ENCODE peak calls at places on chromosomes 6 and 20, in eight cellular contexts. N, Q, Z, J, R, G, O and H are unnamed samples.

GRCh38 chr6:9143140-9143539 is 707.8 kb upstream of the SLC35B3 start:
- DNase-seq in N (no peak), Q (no peak), Z (no peak), J (no peak), R (no peak), G (no peak), O (no peak), H (no peak)

GRCh38 chr6:90870561-90870960 is 283.7 kb upstream of the MAP3K7 start:
- DNase-seq in N (no peak), Q (no peak), Z (no peak), J (no peak), R (no peak), G (no peak), O (no peak), H (no peak)

GRCh38 chr6:16415677-16416076 is 177.3 kb downstream of the GMPR start:
- DNase-seq in N (no peak), Q (no peak), Z (no peak), J (no peak), R (no peak), G (no peak), O (no peak), H (no peak)

GRCh38 chr6:111808493-111808892 is 64.8 kb downstream of the FYN start:
- DNase-seq in N (no peak), Q (no peak), Z (no peak), J (no peak), R (no peak), G (no peak), O (no peak), H (no peak)

GRCh38 chr6:24882835-24883555 is 52.8 kb downstream of the RIPOR2 start:
- DNase-seq in N (no peak), Q (no peak), Z (no peak), J (no peak), R (no peak), G (no peak), O (no peak), H (no peak)

GRCh38 chr6:37074053-37074827 is 68.8 kb downstream of the FGD2 start:
- DNase-seq in N (no peak), Q (no peak), Z (no peak), J (no peak), R (peak; percentile 51), G (no peak), O (no peak), H (peak; percentile 83)

GRCh38 chr6:112744827-112745226 is 397.7 kb downstream of the RFPL4B start:
- DNase-seq in N (no peak), Q (no peak), Z (no peak), J (no peak), R (peak; percentile 33), G (no peak), O (no peak), H (no peak)

GRCh38 chr6:24981385-24981758 is 45.6 kb upstream of the RIPOR2 start:
- DNase-seq in N (no peak), Q (no peak), Z (no peak), J (no peak), R (peak; percentile 23), G (no peak), O (no peak), H (no peak)

GRCh38 chr20:15196580-15197255 is 859.3 kb upstream of the FLRT3 start:
- DNase-seq in N (no peak), Q (no peak), Z (no peak), J (no peak), R (no peak), G (no peak), O (no peak), H (no peak)

GRCh38 chr20:34114809-34115208 is 2.8 kb upstream of the EIF2S2 start:
- DNase-seq in N (no peak), Q (no peak), Z (no peak), J (no peak), R (no peak), G (no peak), O (no peak), H (no peak)

GRCh38 chr6:71544028-71544427 is 255.4 kb downstream of the OGFRL1 start:
- DNase-seq in N (no peak), Q (no peak), Z (no peak), J (no peak), R (peak; percentile 73), G (no peak), O (no peak), H (no peak)

GRCh38 chr6:159038914-159039884 is 5.6 kb downstream of the TAGAP start:
- DNase-seq in N (no peak), Q (no peak), Z (no peak), J (no peak), R (peak; percentile 28), G (no peak), O (no peak), H (no peak)

GRCh38 chr20:47389867-47390347 is 33.4 kb upstream of the ZMYND8 start:
- DNase-seq in N (no peak), Q (no peak), Z (no peak), J (no peak), R (peak; percentile 55), G (no peak), O (no peak), H (no peak)

GRCh38 chr20:33059136-33059535 is 5.4 kb downstream of the BPIFB3 start:
- DNase-seq in N (no peak), Q (no peak), Z (no peak), J (no peak), R (no peak), G (no peak), O (no peak), H (no peak)
- H3K27me3 ChIP-seq in N (no peaks in the 10 kb centered on the region), Q (no peaks in the 10 kb centered on the region), Z (no peaks in the 10 kb centered on the region), J (no peaks in the 10 kb centered on the region), R (peaks cover 30% of the 10 kb centered on the region), G (no peaks in the 10 kb centered on the region), O (no peaks in the 10 kb centered on the region), H (no peaks in the 10 kb centered on the region)

GRCh38 chr6:2516059-2516458 is 234.7 kb downstream of the MYLK4 start:
- DNase-seq in N (no peak), Q (no peak), Z (no peak), J (no peak), R (no peak), G (no peak), O (no peak), H (no peak)

GRCh38 chr6:2510341-2510740 is 240.4 kb downstream of the MYLK4 start:
- DNase-seq in N (no peak), Q (no peak), Z (no peak), J (no peak), R (peak; percentile 13), G (no peak), O (no peak), H (no peak)

GRCh38 chr6:2518029-2518428 is 232.7 kb downstream of the MYLK4 start:
- DNase-seq in N (no peak), Q (no peak), Z (no peak), J (no peak), R (no peak), G (no peak), O (no peak), H (no peak)

GRCh38 chr6:2509746-2510145 is 241.0 kb downstream of the MYLK4 start:
- DNase-seq in N (no peak), Q (no peak), Z (no peak), J (no peak), R (peak; percentile 61), G (no peak), O (no peak), H (no peak)

GRCh38 chr6:2514965-2515543 is 235.7 kb downstream of the MYLK4 start:
- DNase-seq in N (no peak), Q (no peak), Z (no peak), J (no peak), R (no peak), G (no peak), O (no peak), H (no peak)
- H3K4me3 ChIP-seq in N (no peak overlapping the region), Q (no peak overlapping the region), Z (no peak overlapping the region), J (no peak overlapping the region), R (no peak overlapping the region), G (no peak overlapping the region), O (no peak overlapping the region), H (no peak overlapping the region)

DNA sequence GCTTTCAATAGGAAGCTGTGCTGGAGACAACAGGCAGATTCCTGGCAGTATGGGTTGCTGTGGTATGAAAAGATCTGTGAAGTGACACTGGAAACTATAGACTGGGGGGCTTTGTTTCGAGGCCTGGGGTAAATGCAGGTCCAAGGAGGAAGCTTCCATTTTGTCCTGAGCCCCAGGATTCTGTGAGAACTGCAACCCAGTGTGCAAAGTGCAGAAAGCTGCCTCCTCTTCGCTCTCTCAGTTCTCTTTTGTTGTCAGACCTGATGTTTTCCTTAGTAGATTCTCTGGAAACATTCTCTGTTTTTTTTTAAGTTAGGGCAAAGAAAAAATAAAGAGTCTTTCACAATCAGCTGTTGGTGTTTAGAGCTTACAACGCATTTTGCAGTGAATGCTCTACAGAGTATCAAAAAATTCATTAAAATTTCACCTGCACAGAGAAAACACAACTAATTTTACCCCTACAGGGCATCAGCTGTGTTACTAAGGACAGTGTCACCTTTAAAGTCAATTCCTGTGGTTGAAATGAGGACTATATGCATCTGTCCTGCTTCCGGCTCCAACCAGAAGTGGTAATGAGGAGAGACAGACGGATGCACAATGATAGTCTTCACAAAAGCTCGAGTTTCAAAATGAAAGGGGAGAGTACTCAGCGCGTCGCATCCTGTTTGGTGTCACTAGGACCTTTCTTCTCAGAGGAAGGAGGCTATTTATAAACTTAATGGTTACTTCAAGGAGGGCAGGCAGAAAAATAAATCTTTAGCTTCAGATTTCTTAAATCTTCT is 86.7 kb downstream of the LYRM4 start:
- DNase-seq in N (no peak), Q (no peak), Z (no peak), J (no peak), R (no peak), G (no peak), O (no peak), H (no peak)
- H3K4me1 ChIP-seq in N (no peaks in the 10 kb centered on the region), Q (no peaks in the 10 kb centered on the region), Z (peaks cover 8% of the 10 kb centered on the region), J (no peaks in the 10 kb centered on the region), R (no peaks in the 10 kb centered on the region), G (no peaks in the 10 kb centered on the region), O (no peaks in the 10 kb centered on the region), H (no peaks in the 10 kb centered on the region)

GRCh38 chr20:59246691-59247090 is 53.7 kb upstream of the EDN3 start:
- DNase-seq in N (no peak), Q (no peak), Z (no peak), J (no peak), R (no peak), G (no peak), O (no peak), H (no peak)
- H3K27me3 ChIP-seq in N (no peaks in the 10 kb centered on the region), Q (peaks cover 9% of the 10 kb centered on the region), Z (peaks cover 8% of the 10 kb centered on the region), J (no peaks in the 10 kb centered on the region), R (peaks cover 6% of the 10 kb centered on the region), G (no peaks in the 10 kb centered on the region), O (peaks cover 99% of the 10 kb centered on the region), H (peaks cover 4% of the 10 kb centered on the region)